ENCODE peak calls at places on chromosomes 4 and X, in six cellular contexts. D is A549, T is HFFc6, K is H7, N is hepatocyte, Q is fibroblast of mammary gland. X is an unnamed sample.

GRCh38 chr4:8422327-8422726 is 18.2 kb downstream of the ACOX3 start:
- DNase-seq in D (no peak), T (no peak), K (no peak), N (no peak), Q (no peak), X (no peak)

GRCh38 chrX:103586314-103586646 is 965 bp downstream of the TCEAL4 start:
- DNase-seq in D (no peak), T (no peak), K (no peak), N (peak), Q (no peak), X (no peak)

GRCh38 chrX:133645977-133646750 is 230.9 kb upstream of the GPC4 start:
- DNase-seq in D (no peak), T (no peak), K (no peak), N (no peak), Q (peak), X (no peak)

GRCh38 chr4:106329027-106329618 is 12.8 kb downstream of the AIMP1 start:
- DNase-seq in D (peak), T (peak), K (peak), N (peak), Q (peak), X (no peak)

GRCh38 chr4:129144755-129145206 is 48.8 kb downstream of the C4orf33 start:
- DNase-seq in D (no peak), T (no peak), K (no peak), N (no peak), Q (peak), X (no peak)

GRCh38 chrX:13938766-13939530 is 90.7 kb downstream of the GEMIN8 start:
- DNase-seq in D (no peak), T (no peak), K (peak), N (no peak), Q (no peak), X (peak)

GRCh38 chrX:108582151-108582550 is 142.5 kb downstream of the COL4A5 start:
- DNase-seq in D (no peak), T (no peak), K (no peak), N (no peak), Q (no peak), X (no peak)

GRCh38 chrX:30593435-30594200 is 16.1 kb upstream of the TASL start:
- DNase-seq in D (no peak), T (no peak), K (no peak), N (no peak), Q (no peak), X (no peak)

GRCh38 chr4:149498246-149498645 is 317.4 kb downstream of the IQCM start:
- DNase-seq in D (no peak), T (no peak), K (no peak), N (no peak), Q (no peak), X (no peak)